ENCODE peak calls at places on chromosome X, in eight cellular contexts. One of them, this sample, is unnamed.

GRCh38 chrX:141814213-141814857 is 23.8 kb upstream of the MAGEC3 start:
- DNase-seq in NCI-H2081: no peak
- DNase-seq in lower lobe of right lung: no peak
- DNase-seq in T-helper 9 cell: no peak
- DNase-seq in fibroblast of pulmonary artery: no peak
- DNase-seq in A673: no peak
- DNase-seq in stimulated activated CD4-positive, alpha-beta T cell treated with anti-CD3 and anti-CD28 coated beads, Interleukin-15, amount 100 ng/mL, for 1 hour: no peak
- DNase-seq in iris pigment epithelial cell: no peak
- DNase-seq in this sample: peak; percentile 70

GRCh38 chrX:153488231-153488914 is 6.4 kb upstream of the BGN start:
- DNase-seq in NCI-H2081: no peak
- DNase-seq in A673: no peak
- DNase-seq in stimulated activated CD4-positive, alpha-beta T cell treated with anti-CD3 and anti-CD28 coated beads, Interleukin-15, amount 100 ng/mL, for 1 hour: no peak
- DNase-seq in lower lobe of right lung: no peak
- DNase-seq in T-helper 9 cell: no peak
- DNase-seq in iris pigment epithelial cell: peak; percentile 19
- DNase-seq in fibroblast of pulmonary artery: peak; percentile 62
- DNase-seq in this sample: no peak

GRCh38 chrX:128035318-128035717 is 16.9 kb downstream of the ACTRT1 start:
- DNase-seq in iris pigment epithelial cell: no peak
- DNase-seq in NCI-H2081: no peak
- DNase-seq in T-helper 9 cell: no peak
- DNase-seq in lower lobe of right lung: no peak
- DNase-seq in stimulated activated CD4-positive, alpha-beta T cell treated with anti-CD3 and anti-CD28 coated beads, Interleukin-15, amount 100 ng/mL, for 1 hour: no peak
- DNase-seq in A673: no peak
- DNase-seq in fibroblast of pulmonary artery: no peak
- DNase-seq in this sample: no peak

GRCh38 chrX:63664083-63664482 is 120.9 kb downstream of the ARHGEF9 start:
- DNase-seq in T-helper 9 cell: no peak
- DNase-seq in fibroblast of pulmonary artery: peak; percentile 30
- DNase-seq in NCI-H2081: no peak
- DNase-seq in stimulated activated CD4-positive, alpha-beta T cell treated with anti-CD3 and anti-CD28 coated beads, Interleukin-15, amount 100 ng/mL, for 1 hour: no peak
- DNase-seq in lower lobe of right lung: no peak
- DNase-seq in A673: no peak
- DNase-seq in iris pigment epithelial cell: peak; percentile 69
- DNase-seq in this sample: no peak

GRCh38 chrX:3779546-3779945 is 66.1 kb upstream of the PRKX start:
- DNase-seq in NCI-H2081: no peak
- DNase-seq in lower lobe of right lung: no peak
- DNase-seq in A673: no peak
- DNase-seq in T-helper 9 cell: no peak
- DNase-seq in stimulated activated CD4-positive, alpha-beta T cell treated with anti-CD3 and anti-CD28 coated beads, Interleukin-15, amount 100 ng/mL, for 1 hour: no peak
- DNase-seq in iris pigment epithelial cell: no peak
- DNase-seq in fibroblast of pulmonary artery: no peak
- DNase-seq in this sample: no peak

GRCh38 chrX:18410038-18410437 is 15.4 kb upstream of the CDKL5 start:
- DNase-seq in T-helper 9 cell: no peak
- DNase-seq in lower lobe of right lung: no peak
- DNase-seq in A673: peak; percentile 48
- DNase-seq in NCI-H2081: peak; percentile 13
- DNase-seq in fibroblast of pulmonary artery: peak; percentile 64
- DNase-seq in stimulated activated CD4-positive, alpha-beta T cell treated with anti-CD3 and anti-CD28 coated beads, Interleukin-15, amount 100 ng/mL, for 1 hour: no peak
- DNase-seq in iris pigment epithelial cell: peak; percentile 53
- DNase-seq in this sample: peak; percentile 60

GRCh38 chrX:38426785-38427184 is 74.4 kb downstream of the OTC start:
- DNase-seq in T-helper 9 cell: no peak
- DNase-seq in NCI-H2081: peak; percentile 42
- DNase-seq in fibroblast of pulmonary artery: peak; percentile 11
- DNase-seq in iris pigment epithelial cell: no peak
- DNase-seq in lower lobe of right lung: no peak
- DNase-seq in A673: peak; percentile 22
- DNase-seq in stimulated activated CD4-positive, alpha-beta T cell treated with anti-CD3 and anti-CD28 coated beads, Interleukin-15, amount 100 ng/mL, for 1 hour: no peak
- DNase-seq in this sample: peak; percentile 8

GRCh38 chrX:39866229-39866628 is 231.5 kb downstream of the BCOR start:
- DNase-seq in A673: no peak
- DNase-seq in NCI-H2081: no peak
- DNase-seq in stimulated activated CD4-positive, alpha-beta T cell treated with anti-CD3 and anti-CD28 coated beads, Interleukin-15, amount 100 ng/mL, for 1 hour: no peak
- DNase-seq in T-helper 9 cell: no peak
- DNase-seq in lower lobe of right lung: no peak
- DNase-seq in fibroblast of pulmonary artery: no peak
- DNase-seq in iris pigment epithelial cell: no peak
- DNase-seq in this sample: no peak

GRCh38 chrX:40845331-40845911 is 110.1 kb upstream of the MED14 start:
- DNase-seq in T-helper 9 cell: no peak
- DNase-seq in A673: no peak
- DNase-seq in lower lobe of right lung: no peak
- DNase-seq in NCI-H2081: no peak
- DNase-seq in fibroblast of pulmonary artery: peak; percentile 94
- DNase-seq in stimulated activated CD4-positive, alpha-beta T cell treated with anti-CD3 and anti-CD28 coated beads, Interleukin-15, amount 100 ng/mL, for 1 hour: no peak
- DNase-seq in iris pigment epithelial cell: peak; percentile 95
- DNase-seq in this sample: peak; percentile 14

GRCh38 chrX:30865020-30865419 is 24.0 kb downstream of the TAB3 start:
- DNase-seq in T-helper 9 cell: no peak
- DNase-seq in NCI-H2081: no peak
- DNase-seq in iris pigment epithelial cell: peak; percentile 9
- DNase-seq in lower lobe of right lung: no peak
- DNase-seq in stimulated activated CD4-positive, alpha-beta T cell treated with anti-CD3 and anti-CD28 coated beads, Interleukin-15, amount 100 ng/mL, for 1 hour: no peak
- DNase-seq in A673: peak; percentile 54
- DNase-seq in fibroblast of pulmonary artery: peak; percentile 3
- DNase-seq in this sample: peak; percentile 50

GRCh38 chrX:68832101-68832416 is 3.2 kb downstream of the EFNB1 start:
- DNase-seq in stimulated activated CD4-positive, alpha-beta T cell treated with anti-CD3 and anti-CD28 coated beads, Interleukin-15, amount 100 ng/mL, for 1 hour: no peak
- DNase-seq in T-helper 9 cell: no peak
- DNase-seq in lower lobe of right lung: peak; percentile 58
- DNase-seq in iris pigment epithelial cell: peak; percentile 89
- DNase-seq in fibroblast of pulmonary artery: peak; percentile 79
- DNase-seq in A673: no peak
- DNase-seq in NCI-H2081: no peak
- DNase-seq in this sample: peak; percentile 70

GRCh38 chrX:51496501-51497291 is at the start of gene NUDT11:
- DNase-seq in fibroblast of pulmonary artery: peak; percentile 69
- DNase-seq in T-helper 9 cell: peak; percentile 5
- DNase-seq in stimulated activated CD4-positive, alpha-beta T cell treated with anti-CD3 and anti-CD28 coated beads, Interleukin-15, amount 100 ng/mL, for 1 hour: peak; percentile 25
- DNase-seq in NCI-H2081: peak; percentile 56
- DNase-seq in iris pigment epithelial cell: peak; percentile 71
- DNase-seq in A673: peak; percentile 78
- DNase-seq in lower lobe of right lung: peak; percentile 54
- DNase-seq in this sample: peak; percentile 51

GRCh38 chrX:131477498-131477897 is 66.4 kb upstream of the OR13H1 start:
- DNase-seq in fibroblast of pulmonary artery: no peak
- DNase-seq in iris pigment epithelial cell: no peak
- DNase-seq in lower lobe of right lung: no peak
- DNase-seq in stimulated activated CD4-positive, alpha-beta T cell treated with anti-CD3 and anti-CD28 coated beads, Interleukin-15, amount 100 ng/mL, for 1 hour: no peak
- DNase-seq in A673: no peak
- DNase-seq in T-helper 9 cell: no peak
- DNase-seq in NCI-H2081: peak; percentile 62
- DNase-seq in this sample: no peak

GRCh38 chrX:110407910-110408545 is 49.4 kb downstream of the RTL9 start:
- DNase-seq in stimulated activated CD4-positive, alpha-beta T cell treated with anti-CD3 and anti-CD28 coated beads, Interleukin-15, amount 100 ng/mL, for 1 hour: no peak
- DNase-seq in A673: peak; percentile 76
- DNase-seq in iris pigment epithelial cell: peak; percentile 56
- DNase-seq in T-helper 9 cell: peak; percentile 22
- DNase-seq in lower lobe of right lung: no peak
- DNase-seq in fibroblast of pulmonary artery: peak; percentile 76
- DNase-seq in NCI-H2081: peak; percentile 78
- DNase-seq in this sample: peak; percentile 84

GRCh38 chrX:10158279-10158939 is 1.6 kb downstream of the CLCN4 start:
- DNase-seq in A673: peak; percentile 20
- DNase-seq in lower lobe of right lung: no peak
- DNase-seq in fibroblast of pulmonary artery: no peak
- DNase-seq in iris pigment epithelial cell: peak; percentile 12
- DNase-seq in T-helper 9 cell: no peak
- DNase-seq in stimulated activated CD4-positive, alpha-beta T cell treated with anti-CD3 and anti-CD28 coated beads, Interleukin-15, amount 100 ng/mL, for 1 hour: no peak
- DNase-seq in NCI-H2081: peak; percentile 78
- DNase-seq in this sample: no peak

GRCh38 chrX:115952417-115953092 is 218.0 kb upstream of the AGTR2 start:
- DNase-seq in fibroblast of pulmonary artery: no peak
- DNase-seq in A673: peak; percentile 10
- DNase-seq in lower lobe of right lung: no peak
- DNase-seq in stimulated activated CD4-positive, alpha-beta T cell treated with anti-CD3 and anti-CD28 coated beads, Interleukin-15, amount 100 ng/mL, for 1 hour: no peak
- DNase-seq in NCI-H2081: peak; percentile 28
- DNase-seq in iris pigment epithelial cell: no peak
- DNase-seq in T-helper 9 cell: no peak
- DNase-seq in this sample: no peak

GRCh38 chrX:84078991-84079390 is 109.0 kb downstream of the RPS6KA6 start:
- DNase-seq in NCI-H2081: no peak
- DNase-seq in lower lobe of right lung: no peak
- DNase-seq in stimulated activated CD4-positive, alpha-beta T cell treated with anti-CD3 and anti-CD28 coated beads, Interleukin-15, amount 100 ng/mL, for 1 hour: no peak
- DNase-seq in A673: no peak
- DNase-seq in iris pigment epithelial cell: no peak
- DNase-seq in T-helper 9 cell: no peak
- DNase-seq in fibroblast of pulmonary artery: no peak
- DNase-seq in this sample: no peak

GRCh38 chrX:42746606-42747005 is 31.4 kb downstream of the PPP1R2C start:
- DNase-seq in stimulated activated CD4-positive, alpha-beta T cell treated with anti-CD3 and anti-CD28 coated beads, Interleukin-15, amount 100 ng/mL, for 1 hour: no peak
- DNase-seq in A673: no peak
- DNase-seq in iris pigment epithelial cell: peak; percentile 79
- DNase-seq in T-helper 9 cell: no peak
- DNase-seq in fibroblast of pulmonary artery: peak; percentile 94
- DNase-seq in lower lobe of right lung: no peak
- DNase-seq in NCI-H2081: no peak
- DNase-seq in this sample: no peak

GRCh38 chrX:107153005-107153404 is 34.4 kb upstream of the RBM41 start:
- DNase-seq in stimulated activated CD4-positive, alpha-beta T cell treated with anti-CD3 and anti-CD28 coated beads, Interleukin-15, amount 100 ng/mL, for 1 hour: no peak
- DNase-seq in T-helper 9 cell: no peak
- DNase-seq in A673: no peak
- DNase-seq in iris pigment epithelial cell: no peak
- DNase-seq in NCI-H2081: no peak
- DNase-seq in lower lobe of right lung: no peak
- DNase-seq in fibroblast of pulmonary artery: no peak
- DNase-seq in this sample: no peak

GRCh38 chrX:72536542-72536941 is 36.1 kb downstream of the HDAC8 start:
- DNase-seq in fibroblast of pulmonary artery: no peak
- DNase-seq in iris pigment epithelial cell: no peak
- DNase-seq in A673: no peak
- DNase-seq in NCI-H2081: no peak
- DNase-seq in lower lobe of right lung: no peak
- DNase-seq in stimulated activated CD4-positive, alpha-beta T cell treated with anti-CD3 and anti-CD28 coated beads, Interleukin-15, amount 100 ng/mL, for 1 hour: no peak
- DNase-seq in T-helper 9 cell: no peak
- DNase-seq in this sample: no peak

GRCh38 chrX:44267116-44267515 is 76.4 kb downstream of the EFHC2 start:
- DNase-seq in fibroblast of pulmonary artery: no peak
- DNase-seq in iris pigment epithelial cell: peak; percentile 5
- DNase-seq in A673: no peak
- DNase-seq in stimulated activated CD4-positive, alpha-beta T cell treated with anti-CD3 and anti-CD28 coated beads, Interleukin-15, amount 100 ng/mL, for 1 hour: no peak
- DNase-seq in T-helper 9 cell: no peak
- DNase-seq in lower lobe of right lung: no peak
- DNase-seq in NCI-H2081: no peak
- DNase-seq in this sample: peak; percentile 58

GRCh38 chrX:107674480-107675364 is 46.4 kb downstream of the PRPS1 start:
- DNase-seq in fibroblast of pulmonary artery: peak; percentile 92
- DNase-seq in stimulated activated CD4-positive, alpha-beta T cell treated with anti-CD3 and anti-CD28 coated beads, Interleukin-15, amount 100 ng/mL, for 1 hour: no peak
- DNase-seq in NCI-H2081: no peak
- DNase-seq in lower lobe of right lung: peak; percentile 69
- DNase-seq in T-helper 9 cell: peak; percentile 38
- DNase-seq in iris pigment epithelial cell: peak; percentile 73
- DNase-seq in A673: no peak
- DNase-seq in this sample: no peak

GRCh38 chrX:18574591-18574990 is 97.3 kb downstream of the RS1 start:
- DNase-seq in fibroblast of pulmonary artery: peak; percentile 66
- DNase-seq in lower lobe of right lung: no peak
- DNase-seq in stimulated activated CD4-positive, alpha-beta T cell treated with anti-CD3 and anti-CD28 coated beads, Interleukin-15, amount 100 ng/mL, for 1 hour: no peak
- DNase-seq in NCI-H2081: no peak
- DNase-seq in A673: no peak
- DNase-seq in iris pigment epithelial cell: peak; percentile 67
- DNase-seq in T-helper 9 cell: no peak
- DNase-seq in this sample: peak; percentile 53

GRCh38 chrX:49930046-49930445 is 7.7 kb downstream of the CLCN5 start:
- DNase-seq in NCI-H2081: no peak
- DNase-seq in iris pigment epithelial cell: peak; percentile 64
- DNase-seq in stimulated activated CD4-positive, alpha-beta T cell treated with anti-CD3 and anti-CD28 coated beads, Interleukin-15, amount 100 ng/mL, for 1 hour: no peak
- DNase-seq in A673: no peak
- DNase-seq in lower lobe of right lung: no peak
- DNase-seq in fibroblast of pulmonary artery: peak; percentile 52
- DNase-seq in T-helper 9 cell: no peak
- DNase-seq in this sample: no peak

GRCh38 chrX:136196691-136197155 is 49.4 kb downstream of the FHL1 start:
- DNase-seq in iris pigment epithelial cell: peak; percentile 16
- DNase-seq in lower lobe of right lung: no peak
- DNase-seq in stimulated activated CD4-positive, alpha-beta T cell treated with anti-CD3 and anti-CD28 coated beads, Interleukin-15, amount 100 ng/mL, for 1 hour: no peak
- DNase-seq in fibroblast of pulmonary artery: no peak
- DNase-seq in A673: no peak
- DNase-seq in NCI-H2081: no peak
- DNase-seq in T-helper 9 cell: no peak
- DNase-seq in this sample: peak; percentile 59

GRCh38 chrX:87664381-87664780 is 146.8 kb downstream of the KLHL4 start:
- DNase-seq in iris pigment epithelial cell: peak; percentile 31
- DNase-seq in NCI-H2081: peak; percentile 28
- DNase-seq in T-helper 9 cell: no peak
- DNase-seq in stimulated activated CD4-positive, alpha-beta T cell treated with anti-CD3 and anti-CD28 coated beads, Interleukin-15, amount 100 ng/mL, for 1 hour: no peak
- DNase-seq in A673: peak; percentile 18
- DNase-seq in lower lobe of right lung: no peak
- DNase-seq in fibroblast of pulmonary artery: peak; percentile 68
- DNase-seq in this sample: peak; percentile 57

GRCh38 chrX:16855363-16856075 is 14.6 kb downstream of the RBBP7 start:
- DNase-seq in T-helper 9 cell: no peak
- DNase-seq in stimulated activated CD4-positive, alpha-beta T cell treated with anti-CD3 and anti-CD28 coated beads, Interleukin-15, amount 100 ng/mL, for 1 hour: no peak
- DNase-seq in fibroblast of pulmonary artery: no peak
- DNase-seq in A673: no peak
- DNase-seq in lower lobe of right lung: no peak
- DNase-seq in iris pigment epithelial cell: no peak
- DNase-seq in NCI-H2081: no peak
- DNase-seq in this sample: no peak